ENCODE peak calls at places on chromosomes 16 and 17, in five cellular contexts. One of them, this sample, is unnamed.

GRCh38 chr17:18064053-18064452 is 23.7 kb upstream of the DRG2 start:
- DNase-seq in dorsolateral prefrontal cortex: no peak
- DNase-seq in IMR-90: no peak
- DNase-seq in nucleus accumbens: no peak
- DNase-seq in CD4-positive, CD25-positive, alpha-beta regulatory T cell: no peak
- DNase-seq in this sample: no peak

GRCh38 chr17:41976142-41976768 is 9.7 kb downstream of the CNP start:
- DNase-seq in dorsolateral prefrontal cortex: no peak
- DNase-seq in IMR-90: no peak
- DNase-seq in nucleus accumbens: no peak
- DNase-seq in CD4-positive, CD25-positive, alpha-beta regulatory T cell: no peak
- DNase-seq in this sample: no peak

GRCh38 chr16:25823891-25824290 is 132.1 kb downstream of the HS3ST4 start:
- DNase-seq in dorsolateral prefrontal cortex: no peak
- DNase-seq in IMR-90: no peak
- DNase-seq in nucleus accumbens: no peak
- DNase-seq in CD4-positive, CD25-positive, alpha-beta regulatory T cell: no peak
- DNase-seq in this sample: no peak

GRCh38 chr17:57900991-57901743 is 51.3 kb upstream of the MRPS23 start:
- DNase-seq in dorsolateral prefrontal cortex: no peak
- DNase-seq in IMR-90: no peak
- DNase-seq in nucleus accumbens: no peak
- DNase-seq in CD4-positive, CD25-positive, alpha-beta regulatory T cell: no peak
- DNase-seq in this sample: no peak

GRCh38 chr17:5592382-5592781 is 8.1 kb upstream of the NLRP1 start:
- DNase-seq in dorsolateral prefrontal cortex: no peak
- DNase-seq in IMR-90: peak
- DNase-seq in nucleus accumbens: no peak
- DNase-seq in CD4-positive, CD25-positive, alpha-beta regulatory T cell: peak
- DNase-seq in this sample: peak

GRCh38 chr17:72011561-72011960 is 109.3 kb upstream of the SOX9 start:
- DNase-seq in dorsolateral prefrontal cortex: no peak
- DNase-seq in IMR-90: no peak
- DNase-seq in nucleus accumbens: no peak
- DNase-seq in CD4-positive, CD25-positive, alpha-beta regulatory T cell: no peak
- DNase-seq in this sample: no peak

GRCh38 chr16:86834451-86835035 is 256.2 kb downstream of the FOXL1 start:
- DNase-seq in dorsolateral prefrontal cortex: no peak
- DNase-seq in IMR-90: peak
- DNase-seq in nucleus accumbens: no peak
- DNase-seq in CD4-positive, CD25-positive, alpha-beta regulatory T cell: no peak
- DNase-seq in this sample: no peak

GRCh38 chr17:50260501-50260911 is 13.8 kb upstream of the TMEM92 start:
- DNase-seq in dorsolateral prefrontal cortex: no peak
- DNase-seq in IMR-90: no peak
- DNase-seq in nucleus accumbens: no peak
- DNase-seq in CD4-positive, CD25-positive, alpha-beta regulatory T cell: no peak
- DNase-seq in this sample: no peak

GRCh38 chr16:23227529-23227928 is 45.0 kb downstream of the SCNN1G start:
- DNase-seq in dorsolateral prefrontal cortex: no peak
- DNase-seq in IMR-90: no peak
- DNase-seq in nucleus accumbens: no peak
- DNase-seq in CD4-positive, CD25-positive, alpha-beta regulatory T cell: no peak
- DNase-seq in this sample: no peak

GRCh38 chr17:61128671-61129115 is 270.9 kb upstream of the TBX2 start:
- DNase-seq in dorsolateral prefrontal cortex: no peak
- DNase-seq in IMR-90: peak
- DNase-seq in nucleus accumbens: no peak
- DNase-seq in CD4-positive, CD25-positive, alpha-beta regulatory T cell: no peak
- DNase-seq in this sample: no peak

GRCh38 chr17:56230660-56231059 is 77.4 kb downstream of the ANKFN1 start:
- DNase-seq in dorsolateral prefrontal cortex: no peak
- DNase-seq in IMR-90: no peak
- DNase-seq in nucleus accumbens: no peak
- DNase-seq in CD4-positive, CD25-positive, alpha-beta regulatory T cell: no peak
- DNase-seq in this sample: no peak

GRCh38 chr16:22183901-22184614 is 21.8 kb downstream of the SDR42E2 start:
- DNase-seq in dorsolateral prefrontal cortex: no peak
- DNase-seq in IMR-90: no peak
- DNase-seq in nucleus accumbens: no peak
- DNase-seq in CD4-positive, CD25-positive, alpha-beta regulatory T cell: no peak
- DNase-seq in this sample: no peak

GRCh38 chr17:6684460-6684783 is 28.7 kb downstream of the SLC13A5 start:
- DNase-seq in dorsolateral prefrontal cortex: no peak
- DNase-seq in IMR-90: no peak
- DNase-seq in nucleus accumbens: no peak
- DNase-seq in CD4-positive, CD25-positive, alpha-beta regulatory T cell: no peak
- DNase-seq in this sample: no peak

GRCh38 chr17:32279933-32280716 is 14.5 kb downstream of the RHBDL3 start:
- DNase-seq in dorsolateral prefrontal cortex: no peak
- DNase-seq in IMR-90: no peak
- DNase-seq in nucleus accumbens: no peak
- DNase-seq in CD4-positive, CD25-positive, alpha-beta regulatory T cell: no peak
- DNase-seq in this sample: no peak

This sample was measured in naive thymus-derived CD4-positive, alpha-beta T cell.